ENCODE peak calls at places on chromosomes 7 and 10, in ten cellular contexts. E is left ventricle myocardium inferior, C is cardiac muscle cell, P is brain microvascular endothelial cell, K is ovary, L is upper lobe of right lung, X is hepatocyte, O is tibial nerve, U is transverse colon, H is heart left ventricle. T is an unnamed sample. For H3K27me3, the result is how much of the 10 kb centered on the place peaks cover.

GRCh38 chr7:144470052-144470451 is 66.6 kb upstream of the NOBOX start:
- DNase-seq in E (no peak), C (no peak), P (no peak), K (no peak), L (no peak), X (no peak), O (no peak), U (no peak), H (no peak), T (no peak)

GRCh38 chr10:130647341-130647740 is 511.1 kb downstream of the GLRX3 start:
- DNase-seq in E (no peak), C (no peak), P (no peak), K (no peak), L (no peak), X (no peak), O (no peak), U (no peak), H (no peak), T (no peak)

GRCh38 chr10:3747984-3748383 is 37.0 kb downstream of the KLF6 start:
- DNase-seq in E (no peak), C (peak), P (no peak), K (no peak), L (no peak), X (no peak), O (no peak), U (no peak), H (no peak), T (no peak)

GRCh38 chr7:134941185-134941900 is 45.0 kb upstream of the AGBL3 start:
- DNase-seq in E (no peak), C (peak), P (peak), K (no peak), L (no peak), X (peak), O (no peak), U (no peak), H (no peak), T (no peak)

GRCh38 chr10:5360318-5360915 is 4.3 kb upstream of the UCN3 start:
- DNase-seq in E (no peak), C (no peak), P (no peak), K (no peak), L (no peak), X (peak), O (no peak), U (no peak), H (no peak), T (no peak)

GRCh38 chr10:122348512-122348911 is 26.0 kb upstream of the PLEKHA1 start:
- DNase-seq in E (no peak), C (no peak), P (no peak), K (no peak), L (no peak), X (no peak), O (no peak), U (no peak), H (no peak), T (no peak)

GRCh38 chr10:132439025-132439388 is 42.0 kb downstream of the PWWP2B start:
- DNase-seq in E (no peak), C (no peak), P (no peak), K (no peak), L (no peak), X (no peak), O (no peak), U (no peak), H (peak), T (no peak)

GRCh38 chr10:32271617-32272016 is 75.3 kb downstream of the EPC1 start:
- DNase-seq in E (no peak), C (peak), P (peak), K (no peak), L (no peak), X (no peak), O (no peak), U (no peak), H (no peak), T (no peak)

GRCh38 chr7:75734586-75735047 is 4.1 kb downstream of the HIP1 start:
- DNase-seq in E (no peak), C (peak), P (peak), K (no peak), L (no peak), X (peak), O (no peak), U (no peak), H (no peak), T (no peak)

GRCh38 chr10:100683004-100683403 is 62.4 kb upstream of the PAX2 start:
- DNase-seq in E (no peak), C (no peak), P (no peak), K (no peak), L (no peak), X (no peak), O (no peak), U (no peak), H (no peak), T (no peak)

GRCh38 chr10:100683545-100684127 is 61.7 kb upstream of the PAX2 start:
- DNase-seq in E (no peak), C (no peak), P (no peak), K (no peak), L (no peak), X (no peak), O (no peak), U (no peak), H (no peak), T (no peak)

GRCh38 chr10:100687143-100687953 is 58.0 kb upstream of the PAX2 start:
- DNase-seq in E (no peak), C (no peak), P (no peak), K (no peak), L (no peak), X (no peak), O (no peak), U (no peak), H (no peak), T (no peak)

GRCh38 chr10:100684688-100685235 is 60.6 kb upstream of the PAX2 start:
- DNase-seq in E (no peak), C (no peak), P (no peak), K (no peak), L (no peak), X (no peak), O (no peak), U (no peak), H (no peak), T (no peak)

DNA sequence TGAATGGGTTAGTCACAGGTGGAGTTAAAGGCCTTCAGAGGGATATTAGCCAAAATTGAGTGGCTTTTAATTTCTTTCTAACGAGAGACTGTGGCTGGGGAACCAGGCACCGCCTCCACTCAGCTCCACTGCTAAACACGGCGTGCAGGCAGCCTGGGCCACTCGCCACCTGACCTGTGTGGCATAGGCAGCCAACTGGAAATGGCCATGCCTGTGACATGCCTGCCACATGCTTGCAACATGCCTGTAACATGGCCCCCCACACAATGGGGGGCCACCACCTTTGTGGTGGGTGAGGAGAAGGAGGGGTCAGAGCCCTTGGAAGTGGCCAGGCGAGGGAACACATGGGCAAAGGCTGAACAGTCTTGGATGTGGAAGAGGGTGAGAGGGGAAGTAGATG is 60.1 kb upstream of the PAX2 start:
- DNase-seq in E (no peak), C (no peak), P (no peak), K (no peak), L (no peak), X (no peak), O (no peak), U (no peak), H (no peak), T (no peak)
- H3K27me3 ChIP-seq in E (half or more), C (half or more), P (half or more), K (under half), L (half or more), X (half or more), O (under half), U (half or more), H (half or more), T (half or more)

GRCh38 chr7:31253486-31253885 is 87.0 kb downstream of the NEUROD6 start:
- DNase-seq in E (no peak), C (no peak), P (no peak), K (no peak), L (no peak), X (no peak), O (no peak), U (no peak), H (no peak), T (no peak)
- TF ChIP-seq CTCF in E (no peak), C (no peak), P (no peak), K (no peak), L (no peak), X (no peak), O (no peak), U (no peak), H (no peak), T (no peak)

DNA sequence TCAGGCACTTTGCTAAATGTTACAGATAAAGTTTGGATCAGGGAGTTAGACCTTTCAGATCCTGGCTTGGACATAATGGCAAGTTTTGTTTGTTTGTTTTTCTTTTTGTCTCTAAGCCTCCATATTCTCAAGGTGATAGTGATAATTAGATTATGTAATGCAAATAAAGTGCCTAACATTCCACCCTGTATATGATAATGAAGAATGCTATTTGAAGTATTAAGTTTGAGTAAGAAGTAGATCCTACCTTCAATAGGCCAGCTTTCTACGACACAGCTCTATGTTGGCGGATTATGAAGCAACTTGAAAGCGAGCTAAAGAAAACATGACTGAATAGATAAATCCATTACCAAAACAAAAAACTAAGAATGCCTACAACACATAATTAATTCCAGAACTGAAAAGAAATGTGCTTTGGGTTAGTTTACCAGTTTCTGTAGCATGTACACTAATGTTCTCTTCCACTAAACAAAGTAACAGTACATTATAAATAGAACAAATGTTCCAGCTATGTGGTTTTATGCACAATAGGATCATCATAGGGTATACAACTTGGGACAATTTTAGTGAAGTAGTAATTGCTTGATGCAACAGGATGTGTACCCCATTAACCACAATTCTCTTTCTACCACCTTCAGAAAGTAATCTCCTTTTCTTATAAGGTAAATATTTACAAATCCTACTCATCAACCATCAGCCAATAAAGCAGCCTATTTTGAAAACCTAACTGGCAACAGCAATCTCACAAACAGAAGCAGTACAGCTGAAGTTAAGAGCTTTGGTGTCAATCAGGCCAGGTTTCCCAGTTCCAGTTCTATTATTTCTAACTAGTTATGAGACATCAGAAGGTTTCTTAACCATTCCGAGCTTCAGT is 1.5 kb downstream of the SEM1 start:
- DNase-seq in E (no peak), C (no peak), P (no peak), K (no peak), L (no peak), X (no peak), O (no peak), U (no peak), H (no peak), T (no peak)
- H3K4me3 ChIP-seq in E (peak), C (peak), P (no peak), K (peak), L (peak), X (peak), O (peak), U (peak), H (peak), T (peak)

DNA sequence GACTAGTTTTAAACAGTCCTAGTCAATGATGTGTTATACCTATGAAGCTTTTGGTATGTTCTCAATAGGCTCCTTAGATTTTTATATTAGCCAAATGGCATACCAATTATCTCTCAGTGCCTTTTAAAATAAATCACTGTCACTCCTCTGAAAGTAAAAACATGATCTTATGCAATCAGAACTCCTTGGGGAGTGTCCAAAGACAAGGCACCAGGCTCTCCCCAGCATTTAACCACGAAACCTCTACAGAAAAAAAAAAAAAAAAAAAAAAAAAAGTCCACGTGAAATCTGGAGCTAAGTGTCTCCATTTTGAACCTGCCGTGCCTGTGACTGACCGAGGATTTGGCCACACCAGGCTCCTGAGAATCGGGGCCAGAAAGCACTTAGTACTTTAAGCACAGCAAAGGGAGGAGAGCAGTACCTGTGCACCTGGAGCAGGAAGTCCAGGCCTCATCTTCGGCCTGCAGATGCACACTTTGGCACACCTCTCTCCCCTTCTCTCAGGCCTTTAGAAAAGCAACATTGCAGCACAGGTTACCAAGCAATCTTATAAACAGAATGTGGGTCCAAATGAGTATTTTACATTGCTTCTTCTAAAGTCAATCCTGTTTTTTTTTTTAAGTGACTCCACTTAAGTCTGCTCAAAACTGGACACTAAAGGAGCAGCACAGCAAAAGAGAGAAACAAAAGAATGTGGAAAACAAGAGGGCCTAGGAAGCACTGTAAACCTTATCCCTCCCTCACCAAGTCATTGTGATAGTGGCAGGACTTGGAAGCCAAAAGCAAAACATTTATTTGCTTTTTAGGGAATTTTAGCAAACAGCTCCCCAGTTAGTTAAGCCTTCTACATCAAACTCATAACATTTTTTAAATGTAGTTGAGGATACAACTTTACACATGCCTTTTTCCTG is 1.5 kb downstream of the FAM13C start:
- DNase-seq in E (no peak), C (peak), P (no peak), K (no peak), L (no peak), X (no peak), O (no peak), U (no peak), H (no peak), T (no peak)
- H3K27me3 ChIP-seq in E (under half), C (under half), P (under half), K (under half), L (under half), X (under half), O (under half), U (under half), H (under half), T (under half)